ENCODE peak calls at places on chromosome 13, in seven cellular contexts. H, S, Y, P, O, I and C are unnamed samples.

GRCh38 chr13:57409121-57409520 is 222.4 kb upstream of the PCDH17 start:
- DNase-seq in H (no peak), S (no peak), Y (no peak), P (peak; percentile 7), O (no peak), I (no peak), C (no peak)

GRCh38 chr13:98927954-98928927 is 49.6 kb downstream of the DOCK9 start:
- DNase-seq in H (no peak), S (no peak), Y (peak; percentile 58), P (peak; percentile 91), O (peak; percentile 70), I (no peak), C (no peak)

GRCh38 chr13:79631260-79631659 is 150.3 kb downstream of the NDFIP2 start:
- DNase-seq in H (no peak), S (no peak), Y (peak; percentile 49), P (peak; percentile 60), O (peak; percentile 75), I (no peak), C (no peak)

GRCh38 chr13:90622547-90622946 is 724.9 kb upstream of the MIR17HG start:
- DNase-seq in H (no peak), S (no peak), Y (no peak), P (no peak), O (peak; percentile 66), I (no peak), C (no peak)

GRCh38 chr13:111245781-111246384 is 74.6 kb upstream of the TEX29 start:
- DNase-seq in H (no peak), S (no peak), Y (peak; percentile 56), P (no peak), O (peak; percentile 72), I (no peak), C (no peak)

GRCh38 chr13:104773775-104774174 is 1707.6 kb upstream of the SLC10A2 start:
- DNase-seq in H (no peak), S (peak; percentile 20), Y (peak; percentile 54), P (peak; percentile 77), O (peak; percentile 55), I (no peak), C (no peak)

GRCh38 chr13:35840991-35841604 is 290.1 kb downstream of the DCLK1 start:
- DNase-seq in H (no peak), S (no peak), Y (no peak), P (no peak), O (peak; percentile 45), I (no peak), C (no peak)

GRCh38 chr13:102693250-102693649 is 1.6 kb downstream of the METTL21C start:
- DNase-seq in H (no peak), S (no peak), Y (no peak), P (no peak), O (no peak), I (no peak), C (no peak)

GRCh38 chr13:22893777-22894176 is 287.0 kb upstream of the SGCG start:
- DNase-seq in H (no peak), S (no peak), Y (no peak), P (no peak), O (no peak), I (no peak), C (no peak)

GRCh38 chr13:99056381-99057014 is 78.6 kb upstream of the DOCK9 start:
- DNase-seq in H (no peak), S (no peak), Y (no peak), P (no peak), O (no peak), I (no peak), C (no peak)

GRCh38 chr13:38262211-38262610 is 87.4 kb upstream of the UFM1 start:
- DNase-seq in H (no peak), S (no peak), Y (no peak), P (no peak), O (peak; percentile 35), I (no peak), C (no peak)

GRCh38 chr13:39106216-39106995 is 68.2 kb downstream of the NHLRC3 start:
- DNase-seq in H (no peak), S (no peak), Y (no peak), P (no peak), O (no peak), I (no peak), C (no peak)

GRCh38 chr13:21033224-21033855 is 28.0 kb downstream of the LATS2 start:
- DNase-seq in H (no peak), S (no peak), Y (no peak), P (no peak), O (peak; percentile 75), I (no peak), C (no peak)

GRCh38 chr13:55820817-55821216 is 1319.9 kb upstream of the PRR20A start:
- DNase-seq in H (no peak), S (no peak), Y (no peak), P (no peak), O (no peak), I (no peak), C (no peak)

DNA sequence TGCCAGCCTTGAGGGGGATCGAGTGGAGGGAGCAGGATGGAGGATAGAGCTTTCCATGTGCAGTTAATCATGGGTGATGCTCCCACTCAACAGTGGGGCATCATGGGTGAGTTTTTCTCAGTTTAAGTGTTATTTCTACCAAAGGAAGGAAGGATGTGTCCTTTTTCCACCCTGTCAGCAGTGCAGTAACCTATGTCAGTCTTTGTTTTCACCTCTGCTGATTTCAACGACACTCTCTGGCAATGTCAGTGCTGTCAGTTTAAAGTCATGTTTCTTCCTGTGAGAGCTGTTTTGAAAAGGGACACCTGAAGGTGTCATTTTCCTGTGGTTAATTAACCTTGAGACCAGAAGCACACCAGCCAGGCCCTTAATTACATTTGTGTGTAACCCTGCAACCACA is 755.7 kb downstream of the OLFM4 start:
- DNase-seq in H (no peak), S (no peak), Y (no peak), P (no peak), O (no peak), I (no peak), C (no peak)
- H3K9me3 ChIP-seq in H (no peaks in the 10 kb centered on the region), S (no peaks in the 10 kb centered on the region), Y (no peaks in the 10 kb centered on the region), P (no peaks in the 10 kb centered on the region), O (no peaks in the 10 kb centered on the region), I (no peaks in the 10 kb centered on the region), C (no peaks in the 10 kb centered on the region)

GRCh38 chr13:51647067-51647466 is 62.8 kb downstream of the WDFY2 start:
- DNase-seq in H (no peak), S (no peak), Y (no peak), P (no peak), O (no peak), I (no peak), C (no peak)
- H3K9me3 ChIP-seq in H (no peaks in the 10 kb centered on the region), S (no peaks in the 10 kb centered on the region), Y (no peaks in the 10 kb centered on the region), P (no peaks in the 10 kb centered on the region), O (no peaks in the 10 kb centered on the region), I (no peaks in the 10 kb centered on the region), C (no peaks in the 10 kb centered on the region)

GRCh38 chr13:19586904-19587634 is 25.7 kb upstream of the TPTE2 start:
- DNase-seq in H (peak; percentile 29), S (peak; percentile 79), Y (peak; percentile 34), P (peak; percentile 55), O (peak; percentile 50), I (peak; percentile 72), C (peak; percentile 53)

GRCh38 chr13:19581675-19582074 is 20.3 kb upstream of the TPTE2 start:
- DNase-seq in H (no peak), S (no peak), Y (no peak), P (peak; percentile 68), O (no peak), I (no peak), C (no peak)
- H3K9me3 ChIP-seq in H (peaks cover 5% of the 10 kb centered on the region), S (no peaks in the 10 kb centered on the region), Y (no peaks in the 10 kb centered on the region), P (peaks cover 5% of the 10 kb centered on the region), O (no peaks in the 10 kb centered on the region), I (peaks cover 17% of the 10 kb centered on the region), C (no peaks in the 10 kb centered on the region)

DNA sequence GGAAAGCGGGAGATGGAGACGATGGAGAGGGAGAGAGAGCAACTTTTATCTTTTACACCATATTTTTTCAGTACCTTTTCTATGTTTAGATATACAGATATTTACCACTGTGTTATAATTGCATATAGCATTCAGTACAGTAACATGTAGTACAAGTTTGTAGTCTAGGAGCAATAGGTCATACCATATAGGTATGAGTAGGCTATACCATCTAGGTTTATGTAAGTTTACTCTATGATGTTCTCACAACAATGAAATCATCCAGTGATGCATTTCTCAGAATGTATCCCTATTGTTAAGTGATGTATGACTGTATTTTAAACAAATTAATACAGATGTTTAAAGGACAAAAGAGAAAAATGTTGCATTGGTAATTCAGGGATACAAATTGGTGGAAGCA is 136.1 kb downstream of the PDS5B start:
- DNase-seq in H (no peak), S (no peak), Y (no peak), P (no peak), O (no peak), I (no peak), C (no peak)
- H3K9me3 ChIP-seq in H (no peaks in the 10 kb centered on the region), S (peaks cover 15% of the 10 kb centered on the region), Y (no peaks in the 10 kb centered on the region), P (peaks cover 9% of the 10 kb centered on the region), O (no peaks in the 10 kb centered on the region), I (no peaks in the 10 kb centered on the region), C (no peaks in the 10 kb centered on the region)